ENCODE peak calls at places on chromosomes 16 and 17, in six cellular contexts. N is GM23248; U is CD8-positive, alpha-beta memory T cell; R is left ventricle myocardium inferior; C is cardiac muscle cell; H is heart right ventricle. Z is an unnamed sample. For H3K4me1, the result is how much of the 10 kb centered on the place peaks cover.

GRCh38 chr17:57855391-57856035 is 5.7 kb upstream of the MRPS23 start:
- DNase-seq in N (no peak), U (no peak), R (no peak), C (no peak), H (no peak), Z (no peak)

GRCh38 chr17:16942141-16943031 is 29.5 kb downstream of the TNFRSF13B start:
- DNase-seq in N (peak), U (no peak), R (no peak), C (no peak), H (no peak), Z (no peak)

GRCh38 chr17:36703860-36704266 is 102.5 kb downstream of the MRM1 start:
- DNase-seq in N (peak), U (no peak), R (peak), C (peak), H (peak), Z (peak)

GRCh38 chr16:66894948-66895696 is 14.8 kb downstream of the PDP2 start:
- DNase-seq in N (peak), U (peak), R (peak), C (peak), H (peak), Z (peak)

GRCh38 chr17:17978481-17979424 is 6.1 kb downstream of the DRC3 start:
- DNase-seq in N (no peak), U (no peak), R (no peak), C (no peak), H (no peak), Z (no peak)

GRCh38 chr17:36034127-36034526 is 16.4 kb upstream of the CCL23 start:
- DNase-seq in N (no peak), U (no peak), R (no peak), C (no peak), H (no peak), Z (no peak)

GRCh38 chr17:18093616-18094408 is 6.1 kb downstream of the DRG2 start:
- DNase-seq in N (peak), U (no peak), R (peak), C (peak), H (peak), Z (peak)

GRCh38 chr17:74491645-74492044 is 25.2 kb downstream of the CD300A start:
- DNase-seq in N (no peak), U (no peak), R (no peak), C (no peak), H (no peak), Z (no peak)

GRCh38 chr17:83008526-83008925 is 70.9 kb upstream of the METRNL start:
- DNase-seq in N (no peak), U (no peak), R (no peak), C (no peak), H (no peak), Z (no peak)

GRCh38 chr17:57652811-57653210 is 92.3 kb downstream of the CCDC182 start:
- DNase-seq in N (no peak), U (no peak), R (no peak), C (no peak), H (no peak), Z (no peak)

GRCh38 chr17:29177871-29178749 is 2.1 kb downstream of the MYO18A start:
- DNase-seq in N (no peak), U (no peak), R (no peak), C (no peak), H (no peak), Z (no peak)

GRCh38 chr17:30187528-30187927 is 48.0 kb downstream of the SLC6A4 start:
- DNase-seq in N (no peak), U (no peak), R (no peak), C (no peak), H (no peak), Z (no peak)

GRCh38 chr17:57940653-57941329 is 14.4 kb downstream of the CUEDC1 start:
- DNase-seq in N (no peak), U (no peak), R (no peak), C (no peak), H (no peak), Z (peak)

GRCh38 chr16:55539488-55539887 is 27.0 kb upstream of the CAPNS2 start:
- DNase-seq in N (peak), U (no peak), R (no peak), C (peak), H (no peak), Z (no peak)

GRCh38 chr16:25643633-25644032 is 48.1 kb upstream of the HS3ST4 start:
- DNase-seq in N (no peak), U (no peak), R (no peak), C (no peak), H (no peak), Z (no peak)

GRCh38 chr16:67419931-67420330 is 3.7 kb upstream of the ZDHHC1 start:
- DNase-seq in N (no peak), U (no peak), R (no peak), C (no peak), H (no peak), Z (no peak)

GRCh38 chr16:64627288-64627687 is 494.6 kb downstream of the CDH11 start:
- DNase-seq in N (peak), U (no peak), R (no peak), C (peak), H (no peak), Z (no peak)

GRCh38 chr17:75738218-75738802 is 17.1 kb downstream of the ITGB4 start:
- DNase-seq in N (peak), U (no peak), R (no peak), C (peak), H (no peak), Z (no peak)

GRCh38 chr16:9115277-9115676 is 23.8 kb downstream of the HAPSTR1 start:
- DNase-seq in N (peak), U (no peak), R (no peak), C (no peak), H (no peak), Z (no peak)

GRCh38 chr16:896261-897199 is 74.3 kb downstream of the LMF1 start:
- DNase-seq in N (no peak), U (no peak), R (no peak), C (no peak), H (no peak), Z (peak)

GRCh38 chr17:13597723-13598347 is 3.9 kb downstream of the HS3ST3A1 start:
- DNase-seq in N (peak), U (no peak), R (no peak), C (peak), H (peak), Z (no peak)

GRCh38 chr17:74361613-74362391 is at the start of gene BTBD17:
- DNase-seq in N (peak), U (peak), R (peak), C (peak), H (peak), Z (peak)

GRCh38 chr17:81666342-81667191 is at the start of the genes CCDC137 and OXLD1:
- DNase-seq in N (peak), U (peak), R (peak), C (peak), H (peak), Z (peak)

GRCh38 chr17:372157-373152 is 19.8 kb upstream of the RPH3AL start:
- DNase-seq in N (no peak), U (no peak), R (no peak), C (no peak), H (no peak), Z (no peak)

GRCh38 chr17:77045441-77046041 is 95.2 kb upstream of the SEC14L1 start:
- DNase-seq in N (peak), U (no peak), R (no peak), C (peak), H (no peak), Z (no peak)

GRCh38 chr16:49801290-49801689 is 54.6 kb downstream of the ZNF423 start:
- DNase-seq in N (no peak), U (no peak), R (no peak), C (no peak), H (no peak), Z (no peak)

DNA sequence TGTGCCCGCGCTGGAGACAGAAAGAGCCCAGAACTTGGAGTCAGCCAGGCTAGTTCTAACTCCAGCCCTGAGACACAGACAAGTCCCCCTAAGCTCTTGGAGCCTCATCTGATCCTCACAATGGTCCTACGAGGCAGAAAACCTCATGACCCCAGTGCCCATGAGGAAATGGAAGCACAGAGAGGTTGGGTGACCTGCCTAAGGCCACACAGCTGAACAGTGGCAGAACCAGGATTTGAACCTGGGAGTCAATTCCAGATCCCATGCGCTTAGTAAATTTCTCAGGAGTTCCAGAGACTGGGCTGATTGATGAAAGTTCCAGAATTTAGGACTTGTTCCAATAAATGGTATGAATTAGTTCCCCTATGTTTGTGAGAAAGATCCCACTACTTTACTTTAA is 39.0 kb upstream of the LITAF start:
- DNase-seq in N (no peak), U (no peak), R (no peak), C (no peak), H (no peak), Z (no peak)
- H3K4me1 ChIP-seq in N (half or more), U (half or more), R (under half), C (under half), H (under half), Z (under half)

GRCh38 chr16:14528306-14528948 is 101.6 kb downstream of the PARN start:
- DNase-seq in N (peak), U (no peak), R (no peak), C (no peak), H (no peak), Z (no peak)

GRCh38 chr16:14529010-14529669 is 100.9 kb downstream of the PARN start:
- DNase-seq in N (peak), U (no peak), R (peak), C (peak), H (peak), Z (peak)

GRCh38 chr16:14531101-14531500 is 99.0 kb downstream of the PARN start:
- DNase-seq in N (no peak), U (no peak), R (no peak), C (no peak), H (no peak), Z (no peak)

GRCh38 chr16:14531613-14532012 is 98.4 kb downstream of the PARN start:
- DNase-seq in N (no peak), U (no peak), R (no peak), C (no peak), H (no peak), Z (no peak)

DNA sequence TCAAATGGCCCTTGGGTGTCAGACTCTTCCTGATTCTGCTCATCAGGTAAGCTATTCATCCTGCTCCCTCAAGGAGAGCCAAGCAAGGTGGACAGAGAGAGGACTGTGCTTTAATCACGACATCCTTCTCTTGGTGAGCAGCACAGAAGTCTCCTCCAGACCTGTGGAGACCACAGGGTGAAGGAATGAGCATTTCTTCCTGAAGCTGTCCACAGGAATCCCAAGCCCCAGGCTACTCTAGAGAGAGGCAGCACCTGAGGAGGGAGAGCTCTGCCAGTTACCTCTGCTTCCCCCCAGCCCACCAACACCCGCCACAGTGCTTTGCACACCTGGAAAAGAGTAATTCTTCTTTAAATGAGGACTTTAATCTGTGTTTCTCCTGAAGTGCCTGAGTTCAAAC is 100.0 kb downstream of the PARN start:
- DNase-seq in N (no peak), U (no peak), R (no peak), C (no peak), H (no peak), Z (no peak)
- H3K4me3 ChIP-seq in N (no peak), U (no peak), R (no peak), C (no peak), H (no peak), Z (no peak)

DNA sequence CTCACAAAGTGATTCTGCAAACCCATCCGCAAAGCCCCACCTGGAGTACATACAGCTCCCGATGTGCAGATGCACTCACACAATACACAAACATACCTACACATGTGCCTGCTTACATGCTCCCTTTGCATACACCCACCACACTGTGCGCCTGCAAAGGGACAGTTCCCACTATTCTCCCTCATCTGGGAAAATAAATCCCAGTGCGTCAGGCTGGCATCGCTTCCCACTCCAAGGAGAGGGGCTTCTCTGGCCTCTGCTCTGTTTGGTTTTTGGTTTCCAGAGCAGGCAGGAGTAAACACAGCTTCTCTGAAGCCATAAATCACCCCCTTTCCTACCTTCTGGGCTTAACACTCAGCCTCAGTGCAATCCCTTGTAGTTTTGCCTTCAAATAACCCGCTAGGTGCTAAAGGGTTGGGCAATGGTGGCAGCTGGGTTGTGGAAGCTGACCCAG is 14.7 kb downstream of the HOXB4 start:
- DNase-seq in N (no peak), U (no peak), R (no peak), C (no peak), H (no peak), Z (no peak)
- H3K27ac ChIP-seq in N (no peak), U (no peak), R (no peak), C (no peak), H (no peak), Z (no peak)

GRCh38 chr16:85167589-85168537 is 55.6 kb upstream of the CIBAR2 start:
- DNase-seq in N (no peak), U (no peak), R (no peak), C (no peak), H (no peak), Z (peak)

GRCh38 chr16:85170066-85171003 is 58.1 kb upstream of the CIBAR2 start:
- DNase-seq in N (peak), U (no peak), R (no peak), C (no peak), H (no peak), Z (peak)

GRCh38 chr16:85169333-85170065 is 57.2 kb upstream of the CIBAR2 start:
- DNase-seq in N (peak), U (no peak), R (no peak), C (peak), H (no peak), Z (no peak)

GRCh38 chr16:85166699-85167588 is 54.7 kb upstream of the CIBAR2 start:
- DNase-seq in N (no peak), U (no peak), R (no peak), C (no peak), H (no peak), Z (peak)

GRCh38 chr16:85168732-85169256 is 56.5 kb upstream of the CIBAR2 start:
- DNase-seq in N (peak), U (no peak), R (peak), C (peak), H (peak), Z (peak)
- H3K4me1 ChIP-seq in N (under half), U (under half), R (half or more), C (under half), H (half or more), Z (half or more)

GRCh38 chr16:4117250-4117578 is 972 bp upstream of the ADCY9 start:
- DNase-seq in N (no peak), U (no peak), R (no peak), C (no peak), H (no peak), Z (no peak)
- H3K4me3 ChIP-seq in N (peak), U (peak), R (peak), C (no peak), H (peak), Z (peak)

GRCh38 chr16:69465881-69466280 is 41.5 kb downstream of the CYB5B start:
- DNase-seq in N (no peak), U (no peak), R (no peak), C (no peak), H (no peak), Z (no peak)

GRCh38 chr16:69469807-69470561 is 45.6 kb downstream of the CYB5B start:
- DNase-seq in N (no peak), U (no peak), R (no peak), C (no peak), H (no peak), Z (no peak)

GRCh38 chr16:69466547-69466946 is 42.1 kb downstream of the CYB5B start:
- DNase-seq in N (no peak), U (no peak), R (no peak), C (no peak), H (no peak), Z (no peak)

GRCh38 chr16:69465083-69465721 is 40.8 kb downstream of the CYB5B start:
- DNase-seq in N (no peak), U (no peak), R (no peak), C (no peak), H (no peak), Z (no peak)

GRCh38 chr16:69467531-69468204 is 43.2 kb downstream of the CYB5B start:
- DNase-seq in N (no peak), U (no peak), R (no peak), C (no peak), H (no peak), Z (no peak)
- H3K27ac ChIP-seq in N (no peak), U (no peak), R (no peak), C (no peak), H (no peak), Z (no peak)

GRCh38 chr17:59332890-59333377 is 1.5 kb downstream of the YPEL2 start:
- DNase-seq in N (peak), U (no peak), R (peak), C (peak), H (peak), Z (peak)
- H3K4me1 ChIP-seq in N (under half), U (half or more), R (half or more), C (half or more), H (half or more), Z (half or more)

DNA sequence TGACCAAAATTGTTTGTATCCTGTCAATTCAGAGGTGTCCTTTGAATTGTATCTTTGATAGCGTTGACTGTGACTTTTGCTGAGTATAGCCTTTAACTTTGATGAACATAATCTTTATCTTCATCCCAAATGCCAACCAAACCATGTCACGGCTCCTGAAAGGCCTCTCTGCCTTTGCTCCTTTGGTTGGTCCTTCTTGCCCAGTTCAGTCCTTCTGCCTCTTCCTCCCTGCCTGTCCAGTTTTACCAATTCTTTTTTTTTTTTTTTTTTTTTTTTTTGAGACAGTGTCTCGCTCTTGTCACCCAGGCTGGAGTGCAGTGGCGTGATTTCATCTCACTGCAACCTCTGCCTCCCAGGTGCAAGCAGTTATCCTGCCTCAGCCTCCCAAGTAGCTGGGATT is 12.9 kb upstream of the VPS4A start:
- DNase-seq in N (no peak), U (no peak), R (no peak), C (no peak), H (no peak), Z (no peak)
- H3K4me3 ChIP-seq in N (no peak), U (no peak), R (no peak), C (no peak), H (no peak), Z (no peak)

GRCh38 chr16:88746511-88746910 is 38.5 kb downstream of the PIEZO1 start:
- DNase-seq in N (no peak), U (no peak), R (no peak), C (peak), H (peak), Z (peak)
- H3K27ac ChIP-seq in N (no peak), U (no peak), R (peak), C (no peak), H (peak), Z (no peak)

GRCh38 chr16:23836404-23837291 is 865 bp downstream of the PRKCB start:
- DNase-seq in N (no peak), U (peak), R (peak), C (no peak), H (no peak), Z (peak)
- H3K4me1 ChIP-seq in N (under half), U (half or more), R (under half), C (under half), H (under half), Z (under half)

Z was measured in psoas muscle.